ENCODE peak calls at places on chromosomes 13 and 19, in seven cellular contexts. K is HCT116, D is H1, B is SK-N-SH, V is K562, Q is HepG2, Y is GM12878. F is an unnamed sample. For H3K4me1, the result is how much of the 10 kb centered on the place peaks cover.

GRCh38 chr13:85806553-85807175 is 7.4 kb upstream of the SLITRK6 start:
- DNase-seq in Y (no peak), K (peak), B (peak), D (no peak), Q (peak), V (no peak), F (peak)

GRCh38 chr19:38149597-38149996 is 74.4 kb downstream of the DPF1 start:
- DNase-seq in Y (no peak), B (no peak), K (no peak), Q (no peak), D (no peak), V (peak), F (no peak)

GRCh38 chr13:21232196-21232595 is 55.7 kb downstream of the MRPL57 start:
- DNase-seq in Y (no peak), V (no peak), B (no peak), Q (no peak), D (no peak), K (no peak), F (no peak)

GRCh38 chr13:50626031-50626643 is 217.4 kb downstream of the DLEU7 start:
- DNase-seq in V (peak), Y (no peak), Q (no peak), K (no peak), B (no peak), D (no peak), F (no peak)

GRCh38 chr13:32039488-32040013 is 8.0 kb downstream of the FRY start:
- DNase-seq in B (no peak), D (no peak), Y (no peak), Q (no peak), K (no peak), V (no peak), F (no peak)

GRCh38 chr13:101181076-101181685 is 235.1 kb downstream of the NALCN start:
- DNase-seq in Q (no peak), Y (no peak), K (no peak), D (no peak), B (no peak), V (no peak), F (no peak)

GRCh38 chr13:28558126-28558525 is 63.2 kb upstream of the FLT1 start:
- DNase-seq in D (no peak), K (no peak), Y (no peak), V (no peak), Q (no peak), B (no peak), F (no peak)

GRCh38 chr19:15169541-15170285 is 31.1 kb downstream of the NOTCH3 start:
- DNase-seq in B (no peak), D (no peak), K (no peak), Y (no peak), Q (no peak), V (peak), F (no peak)

GRCh38 chr13:93915269-93915809 is 564.1 kb downstream of the DCT start:
- DNase-seq in V (no peak), K (no peak), Y (no peak), D (no peak), B (no peak), Q (no peak), F (no peak)

GRCh38 chr13:51849145-51850101 is 4.4 kb upstream of the TMEM272 start:
- DNase-seq in K (peak), B (peak), Y (no peak), Q (peak), V (peak), D (peak), F (peak)

GRCh38 chr19:34282611-34283519 is 28.5 kb downstream of the GARRE1 start:
- DNase-seq in B (no peak), K (no peak), V (no peak), D (no peak), Q (no peak), Y (no peak), F (no peak)

GRCh38 chr19:7346488-7346971 is 2.2 kb upstream of the ARHGEF18 start:
- DNase-seq in V (no peak), B (no peak), Q (peak), Y (no peak), K (no peak), D (no peak), F (no peak)

GRCh38 chr19:7348587-7349230 is at the start of gene ARHGEF18:
- DNase-seq in Y (peak), Q (no peak), V (no peak), K (no peak), D (no peak), B (no peak), F (no peak)

GRCh38 chr19:7351861-7352260 is 3.1 kb downstream of the ARHGEF18 start:
- DNase-seq in K (no peak), Q (no peak), Y (no peak), V (no peak), B (no peak), D (no peak), F (no peak)

GRCh38 chr19:7349231-7349591 is 474 bp downstream of the ARHGEF18 start:
- DNase-seq in B (no peak), D (no peak), V (no peak), Y (no peak), Q (no peak), K (no peak), F (no peak)

GRCh38 chr19:7349961-7350711 is 1.4 kb downstream of the ARHGEF18 start:
- DNase-seq in Q (no peak), K (no peak), B (no peak), D (no peak), V (no peak), Y (no peak), F (no peak)
- TF ChIP-seq YY1 in Q (no peak), K (no peak), B (no peak), D (no peak), V (no peak), Y (no peak), F (no peak)

DNA sequence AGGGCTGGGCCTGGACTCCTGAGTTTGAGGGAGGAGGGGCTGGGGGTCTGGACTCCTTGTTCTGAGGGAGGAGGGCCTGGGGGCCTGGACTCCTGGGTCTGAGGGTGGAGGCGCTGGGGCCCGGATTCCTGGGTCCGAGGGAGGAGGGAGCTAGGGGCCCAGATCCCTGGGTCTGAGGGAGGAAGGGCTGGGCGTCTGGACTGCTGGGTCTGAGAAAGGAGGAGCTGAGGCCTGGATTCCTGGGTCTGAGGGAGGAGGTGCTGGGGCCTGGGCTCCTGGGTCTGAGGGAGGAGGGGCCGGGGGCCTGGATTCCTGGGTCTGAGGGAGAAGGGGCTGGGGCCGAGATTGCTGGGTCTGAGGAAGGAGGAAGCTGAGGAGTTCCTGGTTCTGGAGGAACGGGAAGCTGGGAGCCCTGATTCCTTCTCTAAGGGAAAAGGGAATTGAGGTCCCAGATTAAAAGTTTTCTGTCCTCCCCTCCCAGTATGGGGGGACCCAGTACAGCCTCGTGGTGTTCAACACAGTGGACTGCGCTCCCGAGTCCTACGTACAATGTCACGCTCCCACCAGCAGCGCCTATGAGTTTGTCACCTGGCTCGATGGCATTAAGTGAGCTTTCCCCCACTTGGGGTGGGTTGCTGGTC is 722 bp downstream of the MED25 start:
- DNase-seq in B (no peak), Y (no peak), D (no peak), K (no peak), V (no peak), Q (no peak), F (no peak)
- H3K4me1 ChIP-seq in B (under half), Y (under half), D (under half), K (under half), V (under half), Q (under half), F (under half)

DNA sequence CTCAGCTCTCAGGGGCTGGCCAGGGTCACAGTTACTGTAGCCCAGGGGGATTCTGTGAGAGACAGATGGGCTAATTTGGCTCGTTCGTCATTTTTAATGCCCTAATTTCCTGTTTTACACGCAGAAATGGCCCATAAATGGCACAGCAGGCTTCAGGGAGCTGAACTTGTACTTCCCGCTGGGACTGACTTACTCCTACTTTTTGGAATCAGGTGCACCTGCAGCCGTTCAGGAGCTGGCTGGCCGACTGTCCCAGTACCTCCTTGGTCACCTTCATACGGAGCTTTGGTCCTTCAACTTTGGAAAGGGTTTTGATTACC is 62.4 kb upstream of the URI1 start:
- DNase-seq in D (no peak), B (no peak), Q (no peak), Y (no peak), V (no peak), K (no peak), F (no peak)
- TF ChIP-seq YY1 in D (no peak), B (no peak), Q (no peak), Y (no peak), V (no peak), K (no peak), F (no peak)

GRCh38 chr19:8001651-8001994 is 3.8 kb downstream of the ELAVL1 start:
- DNase-seq in K (no peak), Q (no peak), V (peak), Y (no peak), B (no peak), D (no peak), F (no peak)

GRCh38 chr19:8004001-8004400 is 1.4 kb downstream of the ELAVL1 start:
- DNase-seq in D (no peak), Q (no peak), V (no peak), Y (no peak), B (no peak), K (no peak), F (no peak)

GRCh38 chr19:8001995-8002849 is 3.2 kb downstream of the ELAVL1 start:
- DNase-seq in Y (peak), B (peak), D (peak), V (peak), Q (peak), K (peak), F (peak)

GRCh38 chr19:8004723-8005513 is 523 bp downstream of the ELAVL1 start:
- DNase-seq in K (no peak), Y (no peak), D (no peak), B (peak), V (peak), Q (no peak), F (no peak)

GRCh38 chr19:8005534-8006256 is at the start of gene ELAVL1:
- DNase-seq in K (peak), B (peak), V (peak), Y (no peak), D (peak), Q (peak), F (peak)
- H3K4me1 ChIP-seq in K (under half), B (under half), V (under half), Y (under half), D (under half), Q (under half), F (under half)

GRCh38 chr19:2887391-2887914 is 13.3 kb upstream of the ZNF57 start:
- DNase-seq in Q (peak), B (peak), Y (no peak), V (peak), D (no peak), K (peak), F (peak)
- TF ChIP-seq YY1 in Q (no peak), B (no peak), Y (no peak), V (no peak), D (peak), K (no peak), F (no peak)

GRCh38 chr13:33228645-33229445 is 56.7 kb downstream of the STARD13 start:
- DNase-seq in Q (peak), V (peak), Y (no peak), K (peak), B (peak), D (no peak), F (no peak)

GRCh38 chr13:33229446-33230177 is 55.9 kb downstream of the STARD13 start:
- DNase-seq in V (no peak), D (no peak), B (peak), Y (no peak), K (no peak), Q (peak), F (no peak)

GRCh38 chr13:33227927-33228644 is 57.5 kb downstream of the STARD13 start:
- DNase-seq in K (no peak), B (no peak), Y (no peak), D (no peak), V (no peak), Q (no peak), F (no peak)

GRCh38 chr13:33231339-33231738 is 54.2 kb downstream of the STARD13 start:
- DNase-seq in D (no peak), K (no peak), Y (no peak), Q (no peak), V (no peak), B (no peak), F (no peak)

GRCh38 chr13:33230178-33230881 is 55.2 kb downstream of the STARD13 start:
- DNase-seq in K (no peak), B (no peak), Y (no peak), Q (no peak), D (no peak), V (no peak), F (no peak)
- H3K4me1 ChIP-seq in K (under half), B (half or more), Y (under half), Q (half or more), D (under half), V (under half), F (under half)

GRCh38 chr13:97229699-97230098 is 7.6 kb downstream of the MBNL2 start:
- DNase-seq in Q (no peak), B (no peak), D (no peak), K (no peak), V (no peak), Y (no peak), F (no peak)
- TF ChIP-seq YY1 in Q (no peak), B (no peak), D (no peak), K (no peak), V (no peak), Y (no peak), F (no peak)

DNA sequence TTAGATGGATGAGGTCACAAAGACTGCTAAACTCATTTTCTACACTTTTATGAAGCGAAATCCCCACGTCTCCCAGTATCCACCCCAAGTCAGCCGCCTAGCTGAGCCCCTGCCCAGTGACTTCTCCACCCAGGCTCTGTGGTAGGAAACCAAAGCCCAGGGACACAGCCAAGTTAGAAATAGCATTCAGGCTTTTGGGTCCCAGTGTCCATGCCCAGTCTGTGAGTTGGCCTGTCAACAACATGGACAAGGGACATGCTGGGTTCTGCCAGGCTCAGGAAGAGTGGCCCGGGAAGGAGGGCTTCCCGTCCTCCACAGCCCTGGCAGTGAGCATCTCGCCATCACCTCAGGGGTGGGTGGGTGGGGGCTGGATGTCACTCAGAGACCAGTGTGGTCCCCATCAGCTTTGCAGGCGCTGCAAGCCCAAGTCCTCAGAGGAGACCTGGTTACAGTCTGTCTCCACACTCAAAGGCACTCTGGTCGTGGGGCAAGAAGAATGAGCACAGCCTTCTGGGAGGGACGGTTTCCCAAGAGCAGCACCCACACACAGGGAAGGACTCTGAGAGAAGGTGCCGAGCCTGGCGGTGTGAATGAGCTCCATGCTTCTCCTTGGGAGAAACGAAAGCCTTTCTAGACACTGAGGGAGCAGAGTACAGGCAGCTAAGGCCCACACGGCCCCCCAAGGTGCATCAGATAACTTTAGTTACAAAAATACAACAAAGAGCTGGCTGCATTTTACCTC is 473.8 kb downstream of the FOXO1 start:
- DNase-seq in Y (no peak), B (no peak), Q (no peak), V (no peak), K (no peak), D (no peak), F (no peak)
- H3K4me1 ChIP-seq in Y (under half), B (under half), Q (under half), V (under half), K (under half), D (under half), F (under half)

GRCh38 chr13:99376132-99376531 is 68.9 kb upstream of the GPR183 start:
- DNase-seq in V (no peak), Q (no peak), B (no peak), K (no peak), D (no peak), Y (no peak), F (no peak)
- TF ChIP-seq YY1 in V (no peak), Q (no peak), B (no peak), K (no peak), D (no peak), Y (no peak), F (no peak)

GRCh38 chr13:24725379-24725778 is 38.6 kb upstream of the RNF17 start:
- DNase-seq in Q (no peak), V (no peak), B (no peak), K (no peak), D (no peak), Y (no peak), F (no peak)
- H3K4me1 ChIP-seq in Q (under half), V (under half), B (under half), K (under half), D (under half), Y (under half), F (under half)